ENCODE peak calls at places on chromosomes 7 and 10, in four cellular contexts. P is HepG2, E is GM12878, Y is H1. B is an unnamed sample.

GRCh38 chr10:3040069-3040468 is 27.3 kb upstream of the PFKP start:
- DNase-seq in E (no peak), Y (no peak), P (no peak), B (no peak)

GRCh38 chr10:10295537-10295936 is 722.1 kb upstream of the CELF2 start:
- DNase-seq in E (no peak), Y (no peak), P (no peak), B (no peak)

GRCh38 chr7:39357648-39358047 is 208.6 kb upstream of the YAE1 start:
- DNase-seq in Y (peak; percentile 78), E (no peak), P (no peak), B (peak; percentile 48)

GRCh38 chr10:116771101-116771705 is 28.8 kb upstream of the HSPA12A start:
- DNase-seq in Y (no peak), P (peak; percentile 80), E (no peak), B (no peak)

GRCh38 chr7:37119296-37119695 is 329.4 kb downstream of the ELMO1 start:
- DNase-seq in E (no peak), Y (no peak), P (no peak), B (no peak)

GRCh38 chr10:1486841-1487240 is 250.5 kb downstream of the ADARB2 start:
- DNase-seq in P (no peak), Y (no peak), E (no peak), B (no peak)

GRCh38 chr10:28947209-28947608 is 269.9 kb downstream of the BAMBI start:
- DNase-seq in Y (no peak), P (no peak), E (no peak), B (no peak)

GRCh38 chr10:23694921-23695824 is 256.3 kb downstream of the OTUD1 start:
- DNase-seq in Y (peak; percentile 49), E (no peak), P (no peak), B (peak; percentile 48)

GRCh38 chr7:5248201-5248885 is 34.4 kb upstream of the SLC29A4 start:
- DNase-seq in E (no peak), P (no peak), Y (no peak), B (no peak)

GRCh38 chr7:86976958-86977357 is 82.5 kb downstream of the ELAPOR2 start:
- DNase-seq in Y (no peak), P (no peak), E (no peak), B (no peak)

GRCh38 chr7:7181519-7182155 is 707 bp upstream of the C1GALT1 start:
- DNase-seq in P (peak; percentile 75), Y (peak; percentile 54), E (peak; percentile 68), B (peak; percentile 13)

GRCh38 chr7:86469680-86470295 is 173.9 kb upstream of the GRM3 start:
- DNase-seq in E (peak; percentile 27), P (peak; percentile 70), Y (peak; percentile 68), B (peak; percentile 66)

GRCh38 chr7:116674508-116675173 is 2.6 kb downstream of the MET start:
- DNase-seq in E (no peak), P (no peak), Y (no peak), B (no peak)

GRCh38 chr7:19772323-19772722 is 1.1 kb downstream of the TMEM196 start:
- DNase-seq in Y (no peak), P (no peak), E (no peak), B (no peak)

GRCh38 chr10:47458466-47459154 is 25.3 kb downstream of the ANXA8 start:
- DNase-seq in P (no peak), Y (peak; percentile 10), E (no peak), B (no peak)

GRCh38 chr7:7329321-7329720 is 147.0 kb downstream of the C1GALT1 start:
- DNase-seq in E (no peak), P (no peak), Y (no peak), B (no peak)

GRCh38 chr10:63889756-63890155 is 368.6 kb downstream of the REEP3 start:
- DNase-seq in Y (no peak), E (no peak), P (no peak), B (no peak)

GRCh38 chr7:135847242-135847641 is 98.6 kb upstream of the FAM180A start:
- DNase-seq in E (no peak), P (no peak), Y (no peak), B (no peak)

GRCh38 chr10:76150139-76150885 is 718.9 kb downstream of the LRMDA start:
- DNase-seq in P (peak; percentile 96), E (no peak), Y (no peak), B (no peak)

GRCh38 chr7:87091487-87092066 is 32.1 kb upstream of the ELAPOR2 start:
- DNase-seq in Y (no peak), P (no peak), E (no peak), B (no peak)

GRCh38 chr7:24851791-24852190 is 94.5 kb upstream of the GSDME start:
- DNase-seq in E (no peak), Y (no peak), P (peak; percentile 61), B (no peak)

GRCh38 chr10:129533281-129533680 is 66.2 kb downstream of the MGMT start:
- DNase-seq in E (no peak), P (no peak), Y (no peak), B (no peak)

GRCh38 chr10:51422311-51423120 is 276.9 kb downstream of the CSTF2T start:
- DNase-seq in Y (peak; percentile 67), E (peak; percentile 8), P (peak; percentile 15), B (peak; percentile 31)

GRCh38 chr7:101924171-101924570 is 106.7 kb downstream of the CUX1 start:
- DNase-seq in P (no peak), Y (no peak), E (no peak), B (no peak)

GRCh38 chr10:5585517-5586222 is 60.9 kb downstream of the CALML3 start:
- DNase-seq in Y (no peak), E (no peak), P (peak; percentile 31), B (no peak)

GRCh38 chr10:46079831-46080585 is 33.9 kb upstream of the MSMB start:
- DNase-seq in P (no peak), E (no peak), Y (no peak), B (no peak)

GRCh38 chr10:101400529-101400928 is 46.6 kb downstream of the BTRC start:
- DNase-seq in P (no peak), E (no peak), Y (no peak), B (no peak)

GRCh38 chr7:2833087-2833910 is 10.8 kb downstream of the GNA12 start:
- DNase-seq in P (no peak), E (no peak), Y (no peak), B (no peak)

GRCh38 chr7:52715701-52716100 is 319.7 kb upstream of the POM121L12 start:
- DNase-seq in Y (no peak), E (no peak), P (no peak), B (no peak)

GRCh38 chr10:88186335-88186734 is 322.9 kb downstream of the PTEN start:
- DNase-seq in P (no peak), E (no peak), Y (no peak), B (no peak)

GRCh38 chr10:132397036-132397541 is at the start of gene PWWP2B:
- DNase-seq in P (no peak), Y (no peak), E (no peak), B (peak; percentile 76)

GRCh38 chr10:84331091-84331490 is 2.7 kb downstream of the CCSER2 start:
- DNase-seq in P (no peak), E (no peak), Y (no peak), B (no peak)

GRCh38 chr7:63900394-63901203 is 98.0 kb upstream of the ZNF722 start:
- DNase-seq in P (no peak), E (no peak), Y (no peak), B (peak; percentile 6)

GRCh38 chr10:29408847-29409240 is 120.0 kb downstream of the LYZL1 start:
- DNase-seq in Y (no peak), E (no peak), P (no peak), B (no peak)

GRCh38 chr7:20330176-20330796 is 414 bp upstream of the ITGB8 start:
- DNase-seq in E (no peak), Y (peak; percentile 80), P (peak; percentile 36), B (peak; percentile 66)

GRCh38 chr10:56745490-56745889 is 384.4 kb upstream of the ZWINT start:
- DNase-seq in Y (no peak), P (no peak), E (no peak), B (no peak)

GRCh38 chr10:60952067-60952845 is 8.3 kb upstream of the RHOBTB1 start:
- DNase-seq in Y (no peak), E (no peak), P (no peak), B (no peak)

GRCh38 chr10:101161494-101162299 is 30.6 kb downstream of the TLX1 start:
- DNase-seq in E (peak; percentile 12), P (peak; percentile 52), Y (peak; percentile 88), B (peak; percentile 93)

DNA sequence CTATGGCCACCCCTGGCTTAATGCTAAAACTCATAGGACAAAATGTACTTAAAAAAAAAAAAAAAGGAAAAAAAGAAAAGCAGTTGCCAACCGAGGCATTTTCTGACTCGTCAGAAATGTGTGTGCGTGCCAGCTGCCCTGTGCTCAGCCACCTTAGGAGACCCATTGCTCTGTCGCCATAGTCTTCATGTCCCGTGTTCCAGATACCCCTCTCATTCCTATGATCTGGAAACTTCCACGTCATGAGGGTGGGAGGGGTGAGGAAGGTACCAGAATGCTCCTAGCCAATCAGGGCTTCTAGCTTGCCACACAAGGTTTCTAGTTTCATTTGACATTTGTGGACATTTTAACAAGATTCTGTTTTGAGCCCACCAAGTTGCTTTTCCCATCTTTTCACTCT is 212.9 kb downstream of the TCF7L2 start:
- DNase-seq in E (no peak), Y (no peak), P (no peak), B (no peak)
- TF ChIP-seq SP1 in E (no peak), Y (no peak), P (no peak), B (no peak)

DNA sequence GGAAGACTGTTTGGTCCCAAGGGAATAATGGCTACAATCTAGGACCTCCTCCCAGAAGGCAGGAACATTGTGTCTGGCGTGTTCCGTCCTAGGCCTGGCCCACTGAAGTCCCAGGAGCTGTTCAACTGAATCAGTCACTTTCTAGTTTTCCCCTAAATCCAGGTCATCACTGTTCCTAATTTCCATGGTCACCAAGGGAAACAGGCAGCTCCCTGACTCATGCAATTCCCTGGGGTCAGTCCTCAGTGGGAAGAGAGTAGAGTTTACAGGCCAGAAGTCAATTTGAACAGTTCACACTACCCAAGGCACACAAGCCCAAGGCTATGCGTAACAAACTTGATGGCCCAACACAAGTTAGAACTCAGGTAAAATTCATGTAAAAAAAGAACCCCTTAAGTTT is 44.0 kb downstream of the CREB3L2 start:
- DNase-seq in Y (no peak), P (no peak), E (no peak), B (no peak)
- TF ChIP-seq SUZ12 in Y (no peak), P (no peak), E (no peak), B (no peak)

DNA sequence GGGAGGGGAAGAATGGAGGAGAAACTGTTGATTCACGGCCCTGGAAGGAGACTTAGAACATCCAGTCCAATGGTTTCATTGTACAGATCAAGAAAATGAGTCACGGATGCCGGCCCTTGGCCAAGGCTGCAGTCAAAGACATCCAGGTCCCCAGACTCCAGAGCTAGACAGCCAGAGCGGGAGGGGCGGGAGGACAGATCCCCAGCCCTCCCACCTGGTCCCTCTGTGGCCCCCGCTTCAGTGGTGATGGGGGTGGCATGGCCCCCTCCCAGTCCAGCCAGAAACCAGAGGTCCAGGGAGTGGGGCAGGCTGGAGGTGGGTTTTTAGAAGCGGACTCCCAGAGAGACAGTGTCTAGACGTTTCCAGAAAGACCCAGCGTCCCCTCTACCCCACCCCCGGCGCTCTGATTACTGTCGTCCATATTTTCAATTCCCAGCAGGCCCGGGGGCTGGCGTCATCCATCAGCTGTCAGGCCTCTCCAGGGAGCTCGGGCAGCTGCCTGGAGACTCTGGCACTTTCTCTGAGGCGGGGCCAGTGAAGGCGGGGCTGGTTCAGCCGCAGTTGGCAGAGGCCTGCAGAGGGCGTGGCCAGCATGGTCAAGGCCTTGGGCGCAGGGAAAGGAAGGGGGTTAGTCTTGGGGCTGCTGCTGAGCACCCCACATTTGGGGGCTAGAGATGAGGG is 8.0 kb upstream of the HSPB1 start:
- DNase-seq in Y (peak; percentile 87), E (no peak), P (peak; percentile 65), B (no peak)
- TF ChIP-seq SP1 in Y (peak; percentile 16), E (no peak), P (no peak), B (no peak)

GRCh38 chr10:7789390-7789789 is 1.4 kb downstream of the ATP5F1C start:
- DNase-seq in E (no peak), P (peak; percentile 21), Y (no peak), B (no peak)
- TF ChIP-seq SUZ12 in E (no peak), P (no peak), Y (no peak), B (no peak)